ENCODE peak calls at places on chromosome 1, in ten cellular contexts. U is H1, Z is endothelial cell of umbilical vein, S is GM23338, X is stomach, T is prostate gland, D is upper lobe of left lung, J is suprapubic skin, F is HCT116, B is vagina. A is an unnamed sample.

GRCh38 chr1:19967808-19968207 is 11.6 kb downstream of the PLA2G2A start:
- DNase-seq in U (no peak), Z (no peak), S (no peak), X (no peak), T (no peak), D (no peak), J (no peak), F (no peak), B (peak; percentile 95), A (no peak)

GRCh38 chr1:181112071-181112929 is 23.8 kb downstream of the IER5 start:
- DNase-seq in U (no peak), Z (peak; percentile 87), S (no peak), X (peak; percentile 74), T (peak; percentile 85), D (no peak), J (peak; percentile 89), F (peak; percentile 96), B (peak; percentile 98), A (no peak)

GRCh38 chr1:66243548-66244130 is 290.3 kb upstream of the SGIP1 start:
- DNase-seq in U (no peak), Z (peak; percentile 40), S (no peak), X (no peak), T (no peak), D (no peak), J (no peak), F (no peak), B (no peak), A (no peak)

GRCh38 chr1:230792691-230793462 is 45.7 kb downstream of the CAPN9 start:
- DNase-seq in U (peak; percentile 33), Z (no peak), S (no peak), X (no peak), T (no peak), D (no peak), J (no peak), F (no peak), B (peak; percentile 54), A (no peak)

GRCh38 chr1:161905269-161905884 is 118.3 kb downstream of the OLFML2B start:
- DNase-seq in U (no peak), Z (peak; percentile 37), S (peak; percentile 80), X (peak; percentile 38), T (no peak), D (no peak), J (no peak), F (peak; percentile 31), B (no peak), A (no peak)

GRCh38 chr1:19336543-19336942 is 24.4 kb downstream of the SLC66A1 start:
- DNase-seq in U (no peak), Z (no peak), S (no peak), X (no peak), T (no peak), D (no peak), J (no peak), F (no peak), B (no peak), A (no peak)

GRCh38 chr1:206422525-206422924 is 47.8 kb upstream of the IKBKE start:
- DNase-seq in U (no peak), Z (no peak), S (no peak), X (no peak), T (no peak), D (no peak), J (no peak), F (no peak), B (no peak), A (no peak)

GRCh38 chr1:45260244-45260643 is 53.8 kb upstream of the ZSWIM5 start:
- DNase-seq in U (no peak), Z (peak; percentile 67), S (no peak), X (no peak), T (no peak), D (no peak), J (no peak), F (no peak), B (no peak), A (no peak)

GRCh38 chr1:215004121-215004837 is 78.3 kb upstream of the KCNK2 start:
- DNase-seq in U (no peak), Z (no peak), S (no peak), X (no peak), T (no peak), D (no peak), J (no peak), F (no peak), B (no peak), A (no peak)

GRCh38 chr1:112513112-112513870 is 4.5 kb downstream of the WNT2B start:
- DNase-seq in U (no peak), Z (no peak), S (no peak), X (peak; percentile 32), T (no peak), D (no peak), J (no peak), F (no peak), B (no peak), A (no peak)

DNA sequence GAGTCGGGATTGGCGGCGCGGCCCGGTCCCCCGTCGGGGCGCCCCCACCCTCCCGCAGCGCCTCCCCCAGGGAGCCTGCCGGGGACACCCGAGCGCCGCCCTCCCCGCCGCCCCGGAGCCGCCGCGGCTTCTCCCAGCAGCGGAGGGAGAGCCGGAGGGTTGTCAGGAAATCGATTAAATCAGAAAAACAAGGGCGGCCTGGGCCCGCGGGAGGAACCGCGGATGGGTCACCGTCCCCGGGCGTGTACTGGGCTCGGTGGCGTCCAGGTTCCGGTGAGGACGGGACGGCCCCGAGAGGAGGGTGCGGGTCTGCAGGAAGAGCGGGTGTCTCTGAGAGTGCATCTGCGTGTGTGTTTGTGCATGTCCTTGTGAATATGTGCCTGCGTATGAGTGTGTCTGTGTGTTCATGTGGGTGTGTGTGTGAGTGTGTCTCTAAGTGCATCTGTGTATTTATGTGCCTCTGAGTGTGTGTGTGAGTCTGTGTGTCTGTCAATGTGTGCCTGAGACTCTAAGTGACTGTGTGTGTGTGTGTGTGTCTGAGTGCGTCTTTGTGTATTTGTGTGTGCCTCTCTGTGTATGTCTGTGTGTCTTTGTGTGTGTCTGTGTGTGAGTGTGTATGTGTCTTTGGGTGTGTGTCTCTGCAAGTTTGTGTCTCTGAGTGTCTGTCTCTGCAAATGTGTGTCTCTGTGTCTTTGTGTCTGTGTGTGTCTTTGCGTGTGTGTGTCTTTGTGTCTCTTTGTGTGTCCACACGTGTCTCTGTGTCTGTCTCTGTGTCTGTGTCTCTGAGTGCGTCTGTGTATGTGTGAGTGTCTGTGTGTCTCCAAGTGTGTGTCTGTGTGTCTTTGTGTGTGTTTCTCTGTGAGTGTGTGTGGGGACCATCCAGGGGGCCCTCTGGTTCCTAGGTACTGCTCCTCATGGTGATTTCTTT is 1.1 kb downstream of the SPSB1 start:
- DNase-seq in U (peak; percentile 67), Z (no peak), S (peak; percentile 49), X (peak; percentile 33), T (no peak), D (peak; percentile 91), J (no peak), F (no peak), B (no peak), A (peak; percentile 84)
- TF ChIP-seq POLR2AphosphoS5 in U (no peak), Z (peak; percentile 26), S (no peak), X (no peak), T (no peak), D (peak; percentile 14), J (no peak), F (no peak), B (peak; percentile 42), A (no peak)

GRCh38 chr1:15352122-15352957 is 57.3 kb upstream of the EFHD2 start:
- DNase-seq in U (no peak), Z (peak; percentile 81), S (no peak), X (peak; percentile 77), T (peak; percentile 67), D (no peak), J (no peak), F (peak; percentile 95), B (no peak), A (no peak)
- TF ChIP-seq POLR2AphosphoS5 in U (no peak), Z (peak; percentile 86), S (no peak), X (no peak), T (peak; percentile 74), D (no peak), J (no peak), F (peak; percentile 80), B (no peak), A (no peak)

DNA sequence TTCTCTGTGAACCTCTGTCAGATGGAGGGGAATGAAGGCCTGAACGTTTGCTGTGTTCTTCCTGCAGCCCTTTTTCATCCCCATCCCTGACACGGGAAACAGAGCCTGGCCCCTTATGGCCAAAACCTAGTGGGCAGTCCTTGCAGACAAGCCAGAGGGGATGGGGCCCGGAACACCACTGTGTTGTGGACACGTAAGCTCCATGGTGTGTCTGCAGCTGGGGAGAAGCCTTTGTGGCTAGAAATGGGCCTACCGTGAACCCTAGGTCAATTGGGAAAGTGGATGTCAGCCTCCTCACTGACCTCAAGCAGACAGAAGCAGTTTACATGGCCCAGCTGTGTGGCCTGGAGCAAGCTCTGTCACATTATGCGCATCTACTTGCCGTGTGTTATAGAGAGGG is 20.9 kb downstream of the PARS2 start:
- DNase-seq in U (no peak), Z (no peak), S (no peak), X (no peak), T (no peak), D (no peak), J (no peak), F (no peak), B (no peak), A (no peak)
- TF ChIP-seq POLR2AphosphoS5 in U (no peak), Z (no peak), S (no peak), X (no peak), T (no peak), D (no peak), J (no peak), F (no peak), B (no peak), A (no peak)

GRCh38 chr1:183957216-183957830 is 80.2 kb downstream of the COLGALT2 start:
- DNase-seq in U (no peak), Z (no peak), S (no peak), X (no peak), T (no peak), D (no peak), J (no peak), F (no peak), B (no peak), A (no peak)

GRCh38 chr1:183953031-183953430 is 84.5 kb downstream of the COLGALT2 start:
- DNase-seq in U (no peak), Z (no peak), S (no peak), X (no peak), T (peak; percentile 21), D (no peak), J (no peak), F (no peak), B (no peak), A (no peak)

GRCh38 chr1:183952101-183952500 is 85.4 kb downstream of the COLGALT2 start:
- DNase-seq in U (no peak), Z (no peak), S (no peak), X (no peak), T (no peak), D (no peak), J (no peak), F (no peak), B (no peak), A (no peak)

GRCh38 chr1:183956559-183957188 is 80.9 kb downstream of the COLGALT2 start:
- DNase-seq in U (no peak), Z (peak; percentile 79), S (no peak), X (no peak), T (no peak), D (no peak), J (no peak), F (peak; percentile 22), B (no peak), A (no peak)

DNA sequence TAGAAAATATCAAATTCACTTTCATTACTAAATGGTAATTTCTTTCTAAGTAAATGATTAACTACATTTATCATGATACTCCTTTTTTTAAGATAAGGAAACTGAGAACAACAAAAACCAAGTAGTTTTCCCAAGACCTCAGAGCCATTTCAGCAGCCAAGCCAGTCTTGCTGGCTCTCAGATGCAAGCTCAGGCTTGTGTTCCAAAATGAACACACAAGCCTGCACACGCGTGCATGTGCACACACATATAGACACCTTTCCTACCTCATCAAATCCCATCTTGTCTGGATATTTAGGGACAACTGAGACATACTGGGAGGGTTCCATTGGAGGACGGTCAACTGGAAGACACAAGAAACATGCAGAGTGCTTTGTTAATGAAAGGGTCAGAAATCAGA is 83.0 kb downstream of the COLGALT2 start:
- DNase-seq in U (no peak), Z (no peak), S (no peak), X (no peak), T (no peak), D (no peak), J (no peak), F (no peak), B (no peak), A (no peak)
- TF ChIP-seq POLR2AphosphoS5 in U (no peak), Z (no peak), S (no peak), X (no peak), T (no peak), D (no peak), J (no peak), F (no peak), B (no peak), A (no peak)

A was measured in spleen.